ENCODE peak calls at places on chromosomes 16 and 17, in seven cellular contexts. N, B, W, O, A, Y and G are unnamed samples.

GRCh38 chr16:47136101-47136820 is 7.5 kb downstream of the NETO2 start:
- DNase-seq in N (no peak), B (no peak), W (no peak), O (peak; percentile 28), A (peak; percentile 42), Y (no peak), G (no peak)

GRCh38 chr17:52157603-52158449 is 688 bp downstream of the CA10 start:
- DNase-seq in N (no peak), B (no peak), W (no peak), O (peak; percentile 8), A (no peak), Y (no peak), G (no peak)

GRCh38 chr16:5321925-5322324 is 224.3 kb upstream of the EEF2KMT start:
- DNase-seq in N (no peak), B (no peak), W (no peak), O (no peak), A (peak; percentile 73), Y (no peak), G (no peak)

GRCh38 chr17:12599185-12599920 is 66.3 kb upstream of the MYOCD start:
- DNase-seq in N (no peak), B (no peak), W (no peak), O (no peak), A (no peak), Y (no peak), G (no peak)

GRCh38 chr16:84730406-84731106 is 30.8 kb downstream of the USP10 start:
- DNase-seq in N (no peak), B (peak; percentile 77), W (peak; percentile 45), O (no peak), A (peak; percentile 91), Y (peak; percentile 93), G (peak; percentile 87)

GRCh38 chr17:81480140-81480917 is 32.3 kb downstream of the ACTG1 start:
- DNase-seq in N (no peak), B (no peak), W (no peak), O (no peak), A (peak; percentile 23), Y (no peak), G (no peak)

GRCh38 chr16:86525696-86526095 is 15.4 kb downstream of the FOXF1 start:
- DNase-seq in N (no peak), B (no peak), W (peak; percentile 0), O (no peak), A (no peak), Y (no peak), G (no peak)

GRCh38 chr16:78122774-78123315 is 23.4 kb downstream of the WWOX start:
- DNase-seq in N (peak; percentile 51), B (peak; percentile 49), W (no peak), O (peak; percentile 20), A (peak; percentile 44), Y (peak; percentile 5), G (no peak)

GRCh38 chr17:78044280-78044835 is 84.2 kb downstream of the TMC6 start:
- DNase-seq in N (no peak), B (no peak), W (no peak), O (no peak), A (no peak), Y (no peak), G (no peak)

GRCh38 chr16:61792194-61792904 is 243.9 kb downstream of the CDH8 start:
- DNase-seq in N (no peak), B (peak; percentile 1), W (no peak), O (no peak), A (peak; percentile 97), Y (peak; percentile 85), G (peak; percentile 54)

GRCh38 chr17:82236142-82236971 is 7.5 kb downstream of the SLC16A3 start:
- DNase-seq in N (peak; percentile 48), B (peak; percentile 88), W (peak; percentile 67), O (peak; percentile 77), A (no peak), Y (no peak), G (no peak)

GRCh38 chr17:2705888-2706795 is 5.4 kb downstream of the CLUH start:
- DNase-seq in N (no peak), B (no peak), W (no peak), O (no peak), A (no peak), Y (no peak), G (no peak)

GRCh38 chr17:75835315-75835987 is 8.8 kb downstream of the UNC13D start:
- DNase-seq in N (no peak), B (no peak), W (no peak), O (no peak), A (no peak), Y (no peak), G (no peak)

GRCh38 chr17:37520174-37520573 is 30.5 kb downstream of the DUSP14 start:
- DNase-seq in N (no peak), B (no peak), W (no peak), O (no peak), A (no peak), Y (no peak), G (no peak)

GRCh38 chr16:50879873-50880695 is 138.2 kb downstream of the CYLD start:
- DNase-seq in N (no peak), B (no peak), W (no peak), O (no peak), A (no peak), Y (no peak), G (no peak)

GRCh38 chr17:80264048-80264792 is 3.6 kb downstream of the RNF213 start:
- DNase-seq in N (peak; percentile 15), B (no peak), W (no peak), O (peak; percentile 73), A (no peak), Y (no peak), G (no peak)

GRCh38 chr16:50692999-50693781 is at the start of gene NOD2:
- DNase-seq in N (peak; percentile 34), B (no peak), W (no peak), O (peak; percentile 59), A (no peak), Y (no peak), G (no peak)

GRCh38 chr17:78107976-78108725 is 20.4 kb downstream of the TMC6 start:
- DNase-seq in N (no peak), B (no peak), W (peak; percentile 12), O (no peak), A (no peak), Y (no peak), G (no peak)

GRCh38 chr17:9195961-9196668 is 174.8 kb downstream of the NTN1 start:
- DNase-seq in N (no peak), B (peak; percentile 0), W (no peak), O (no peak), A (no peak), Y (no peak), G (no peak)

GRCh38 chr16:83356266-83356665 is 451.5 kb upstream of the HSBP1 start:
- DNase-seq in N (peak; percentile 32), B (peak; percentile 63), W (no peak), O (peak; percentile 6), A (peak; percentile 63), Y (peak; percentile 30), G (no peak)

GRCh38 chr17:52170963-52171572 is 12.6 kb upstream of the CA10 start:
- DNase-seq in N (no peak), B (peak; percentile 27), W (no peak), O (peak; percentile 9), A (no peak), Y (no peak), G (no peak)

GRCh38 chr16:11292076-11292748 is 11.1 kb upstream of the PRM1 start:
- DNase-seq in N (no peak), B (no peak), W (no peak), O (no peak), A (no peak), Y (no peak), G (no peak)

GRCh38 chr17:74981979-74982662 is 5.3 kb upstream of the CDR2L start:
- DNase-seq in N (no peak), B (peak; percentile 60), W (peak; percentile 74), O (peak; percentile 89), A (no peak), Y (no peak), G (no peak)

GRCh38 chr16:79269211-79269863 is 331.2 kb downstream of the MAF start:
- DNase-seq in N (no peak), B (no peak), W (no peak), O (peak; percentile 87), A (no peak), Y (no peak), G (no peak)

GRCh38 chr16:46832757-46833464 is 1.9 kb upstream of the C16orf87 start:
- DNase-seq in N (no peak), B (no peak), W (no peak), O (no peak), A (no peak), Y (no peak), G (no peak)